ENCODE peak calls at places on chromosomes 2 and 18, in five cellular contexts. One of them, this sample, is unnamed.
A peak's percentile ranks its signal among the peaks of the same experiment; 100 is the strongest.

GRCh38 chr2:180781276-180781675 is 199.1 kb upstream of the UBE2E3 start:
- DNase-seq in SK-N-SH: no peak
- DNase-seq in GM12878: no peak
- DNase-seq in K562: no peak
- DNase-seq in H1: no peak
- DNase-seq in this sample: no peak

GRCh38 chr18:681985-682384 is 24.5 kb downstream of the TYMS start:
- DNase-seq in SK-N-SH: no peak
- DNase-seq in K562: no peak
- DNase-seq in GM12878: no peak
- DNase-seq in H1: no peak
- DNase-seq in this sample: no peak

GRCh38 chr2:165440367-165440766 is 29.1 kb upstream of the CSRNP3 start:
- DNase-seq in SK-N-SH: peak; percentile 61
- DNase-seq in GM12878: no peak
- DNase-seq in K562: no peak
- DNase-seq in H1: no peak
- DNase-seq in this sample: no peak

GRCh38 chr2:100821913-100822260 is 1.9 kb downstream of the NPAS2 start:
- DNase-seq in GM12878: no peak
- DNase-seq in SK-N-SH: no peak
- DNase-seq in H1: no peak
- DNase-seq in K562: no peak
- DNase-seq in this sample: no peak

GRCh38 chr2:129930451-129930850 is 49.0 kb upstream of the RAB6C start:
- DNase-seq in SK-N-SH: no peak
- DNase-seq in GM12878: no peak
- DNase-seq in H1: peak; percentile 13
- DNase-seq in K562: no peak
- DNase-seq in this sample: no peak

GRCh38 chr18:70373062-70373519 is 84.2 kb downstream of the SOCS6 start:
- DNase-seq in GM12878: no peak
- DNase-seq in K562: no peak
- DNase-seq in H1: no peak
- DNase-seq in SK-N-SH: no peak
- DNase-seq in this sample: peak; percentile 72

GRCh38 chr18:62611395-62612241 is 88.8 kb downstream of the ZCCHC2 start:
- DNase-seq in SK-N-SH: no peak
- DNase-seq in K562: peak; percentile 57
- DNase-seq in GM12878: no peak
- DNase-seq in H1: peak; percentile 60
- DNase-seq in this sample: no peak

GRCh38 chr2:217610411-217610814 is 392.4 kb downstream of the TNS1 start:
- DNase-seq in K562: no peak
- DNase-seq in SK-N-SH: no peak
- DNase-seq in GM12878: peak; percentile 31
- DNase-seq in H1: no peak
- DNase-seq in this sample: no peak

GRCh38 chr2:190838492-190838910 is 42.1 kb upstream of the GLS start:
- DNase-seq in SK-N-SH: no peak
- DNase-seq in GM12878: no peak
- DNase-seq in H1: no peak
- DNase-seq in K562: no peak
- DNase-seq in this sample: no peak

GRCh38 chr2:101697124-101697793 is at the start of gene MAP4K4:
- DNase-seq in H1: peak; percentile 79
- DNase-seq in GM12878: no peak
- DNase-seq in K562: peak; percentile 91
- DNase-seq in SK-N-SH: peak; percentile 90
- DNase-seq in this sample: peak; percentile 84

GRCh38 chr2:119546446-119546765 is 2.2 kb downstream of the CFAP221 start:
- DNase-seq in SK-N-SH: no peak
- DNase-seq in H1: no peak
- DNase-seq in GM12878: no peak
- DNase-seq in K562: peak; percentile 60
- DNase-seq in this sample: no peak

GRCh38 chr2:119545754-119546445 is 1.7 kb downstream of the CFAP221 start:
- DNase-seq in GM12878: no peak
- DNase-seq in K562: no peak
- DNase-seq in H1: no peak
- DNase-seq in SK-N-SH: no peak
- DNase-seq in this sample: no peak

GRCh38 chr2:119545076-119545475 is 827 bp downstream of the CFAP221 start:
- DNase-seq in GM12878: no peak
- DNase-seq in H1: no peak
- DNase-seq in K562: no peak
- DNase-seq in SK-N-SH: no peak
- DNase-seq in this sample: no peak

GRCh38 chr2:119541476-119541875 is 2.8 kb upstream of the CFAP221 start:
- DNase-seq in SK-N-SH: no peak
- DNase-seq in H1: no peak
- DNase-seq in K562: peak; percentile 9
- DNase-seq in GM12878: no peak
- DNase-seq in this sample: no peak

GRCh38 chr2:119544075-119545031 is at the start of gene CFAP221:
- DNase-seq in SK-N-SH: peak; percentile 94
- DNase-seq in K562: peak; percentile 92
- DNase-seq in H1: peak; percentile 93
- DNase-seq in GM12878: no peak
- DNase-seq in this sample: peak; percentile 60
- TF ChIP-seq EP300 in SK-N-SH: no peak
- TF ChIP-seq EP300 in K562: no peak
- TF ChIP-seq EP300 in H1: no peak
- TF ChIP-seq EP300 in GM12878: no peak
- TF ChIP-seq EP300 in this sample: no peak

DNA sequence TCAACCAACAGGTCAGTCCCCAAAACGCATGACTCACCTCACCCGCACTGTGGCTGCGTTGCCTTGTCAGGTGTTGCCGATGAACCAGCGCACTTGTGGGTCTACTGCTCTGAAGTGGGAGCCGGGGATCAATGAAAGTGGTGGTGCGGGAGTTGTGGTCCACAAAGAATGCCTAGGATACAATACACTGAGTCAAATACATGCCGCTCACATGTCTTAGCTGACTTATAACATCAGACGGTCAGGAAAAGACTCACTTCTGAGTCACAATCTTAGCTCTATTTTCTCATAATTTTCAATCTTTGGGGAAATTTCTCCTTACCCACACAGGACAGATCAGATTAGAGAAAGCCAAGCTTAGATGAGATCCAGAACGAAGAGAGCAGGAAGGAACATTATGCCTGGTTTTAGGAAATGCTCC is 107.1 kb upstream of the STK17B start:
- DNase-seq in H1: no peak
- DNase-seq in K562: no peak
- DNase-seq in GM12878: no peak
- DNase-seq in SK-N-SH: no peak
- DNase-seq in this sample: no peak
- TF ChIP-seq TAF1 in H1: no peak
- TF ChIP-seq TAF1 in K562: no peak
- TF ChIP-seq TAF1 in GM12878: no peak
- TF ChIP-seq TAF1 in SK-N-SH: peak; percentile 52
- TF ChIP-seq TAF1 in this sample: no peak

DNA sequence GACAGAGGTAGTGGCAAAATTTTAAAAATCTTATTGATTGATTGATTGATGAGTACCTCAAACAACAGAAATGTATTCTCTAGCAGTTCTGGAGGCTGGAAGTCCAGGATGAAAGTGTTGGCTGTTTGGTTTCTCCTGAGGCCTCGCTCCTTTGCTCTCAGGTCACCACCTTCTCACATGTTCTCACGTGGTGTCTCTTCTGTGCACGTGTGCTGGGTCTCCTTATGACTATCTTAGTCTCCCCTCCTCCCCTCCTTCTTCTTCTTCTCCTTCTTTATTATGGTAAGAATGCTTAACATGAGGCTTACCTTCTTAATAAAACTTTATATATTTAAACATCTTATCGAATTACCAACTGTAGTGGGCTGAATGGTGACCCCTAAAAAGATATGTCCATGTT is 446.0 kb upstream of the SPHKAP start:
- DNase-seq in SK-N-SH: no peak
- DNase-seq in H1: no peak
- DNase-seq in K562: no peak
- DNase-seq in GM12878: no peak
- DNase-seq in this sample: no peak
- TF ChIP-seq EP300 in SK-N-SH: no peak
- TF ChIP-seq EP300 in H1: no peak
- TF ChIP-seq EP300 in K562: no peak
- TF ChIP-seq EP300 in GM12878: no peak
- TF ChIP-seq EP300 in this sample: no peak

DNA sequence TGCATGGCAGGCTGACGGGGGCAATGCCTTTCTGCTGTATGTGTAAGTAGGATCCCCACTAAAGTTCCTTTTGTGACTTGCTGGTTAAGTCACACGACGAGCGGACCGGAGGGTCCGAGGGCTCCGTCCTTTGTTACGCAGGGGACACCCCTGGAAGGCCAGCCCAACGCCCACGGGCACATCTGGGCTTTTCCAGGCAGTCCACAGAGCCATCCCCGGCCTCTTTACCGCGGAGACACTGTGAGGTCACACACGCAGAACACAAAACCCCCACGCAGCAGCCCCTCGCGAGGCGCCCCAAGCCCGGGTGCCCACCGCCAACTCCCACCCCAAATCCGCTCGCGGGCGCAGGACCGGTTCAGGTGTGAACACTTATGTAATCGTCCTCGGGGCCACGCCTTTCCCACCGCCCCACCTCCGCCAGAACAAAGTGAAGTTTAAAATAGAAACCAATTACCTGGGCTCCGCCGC is 4.3 kb downstream of the ZNF516 start:
- DNase-seq in K562: no peak
- DNase-seq in H1: no peak
- DNase-seq in GM12878: no peak
- DNase-seq in SK-N-SH: peak; percentile 44
- DNase-seq in this sample: no peak
- TF ChIP-seq TAF1 in K562: no peak
- TF ChIP-seq TAF1 in H1: no peak
- TF ChIP-seq TAF1 in GM12878: no peak
- TF ChIP-seq TAF1 in SK-N-SH: no peak
- TF ChIP-seq TAF1 in this sample: no peak

GRCh38 chr18:77320960-77321559 is 71.4 kb downstream of the GALR1 start:
- DNase-seq in K562: no peak
- DNase-seq in SK-N-SH: no peak
- DNase-seq in GM12878: no peak
- DNase-seq in H1: no peak
- DNase-seq in this sample: no peak

GRCh38 chr18:77329651-77330050 is 80.0 kb downstream of the GALR1 start:
- DNase-seq in K562: no peak
- DNase-seq in SK-N-SH: no peak
- DNase-seq in GM12878: no peak
- DNase-seq in H1: no peak
- DNase-seq in this sample: no peak

GRCh38 chr18:77321823-77322805 is 72.5 kb downstream of the GALR1 start:
- DNase-seq in K562: peak; percentile 64
- DNase-seq in GM12878: no peak
- DNase-seq in SK-N-SH: no peak
- DNase-seq in H1: no peak
- DNase-seq in this sample: peak; percentile 16

GRCh38 chr18:77323640-77324370 is 74.2 kb downstream of the GALR1 start:
- DNase-seq in H1: no peak
- DNase-seq in GM12878: no peak
- DNase-seq in K562: no peak
- DNase-seq in SK-N-SH: no peak
- DNase-seq in this sample: no peak
- TF ChIP-seq EP300 in H1: no peak
- TF ChIP-seq EP300 in GM12878: no peak
- TF ChIP-seq EP300 in K562: no peak
- TF ChIP-seq EP300 in SK-N-SH: no peak
- TF ChIP-seq EP300 in this sample: no peak

GRCh38 chr2:226910384-226910783 is 74.5 kb downstream of the RHBDD1 start:
- DNase-seq in GM12878: no peak
- DNase-seq in H1: no peak
- DNase-seq in SK-N-SH: no peak
- DNase-seq in K562: no peak
- DNase-seq in this sample: no peak

GRCh38 chr2:226911932-226912331 is 76.1 kb downstream of the RHBDD1 start:
- DNase-seq in GM12878: no peak
- DNase-seq in K562: no peak
- DNase-seq in H1: no peak
- DNase-seq in SK-N-SH: no peak
- DNase-seq in this sample: no peak

GRCh38 chr2:226916662-226917061 is 80.8 kb downstream of the RHBDD1 start:
- DNase-seq in K562: no peak
- DNase-seq in SK-N-SH: no peak
- DNase-seq in GM12878: no peak
- DNase-seq in H1: no peak
- DNase-seq in this sample: no peak

GRCh38 chr2:226913641-226914040 is 77.8 kb downstream of the RHBDD1 start:
- DNase-seq in GM12878: no peak
- DNase-seq in K562: no peak
- DNase-seq in SK-N-SH: no peak
- DNase-seq in H1: no peak
- DNase-seq in this sample: no peak

DNA sequence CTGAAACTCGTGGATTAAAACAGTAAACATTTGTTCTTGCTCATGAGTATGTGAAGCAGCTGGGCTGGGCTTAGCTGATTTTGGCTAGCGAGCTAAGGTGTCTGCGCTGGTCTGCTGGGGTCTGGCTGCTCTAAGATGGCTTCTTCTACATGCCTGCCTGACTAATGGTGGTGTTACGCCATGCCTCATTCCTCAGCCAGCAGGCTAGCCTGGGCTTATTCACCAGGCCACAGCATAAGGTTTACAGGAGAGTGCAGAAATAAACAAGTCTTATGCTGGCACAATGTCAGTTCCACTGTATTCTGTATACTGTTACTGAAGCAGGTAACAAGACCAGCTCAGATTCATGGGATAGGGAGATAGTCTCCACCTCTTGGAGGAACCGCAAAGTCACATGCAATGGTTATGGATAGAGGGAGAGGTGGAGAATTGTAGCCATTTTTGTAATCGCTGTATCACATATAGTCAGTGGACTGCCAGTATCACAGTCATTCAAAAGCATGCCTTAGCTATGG is 80.0 kb downstream of the RHBDD1 start:
- DNase-seq in SK-N-SH: no peak
- DNase-seq in GM12878: no peak
- DNase-seq in H1: no peak
- DNase-seq in K562: no peak
- DNase-seq in this sample: no peak
- TF ChIP-seq TAF1 in SK-N-SH: no peak
- TF ChIP-seq TAF1 in GM12878: no peak
- TF ChIP-seq TAF1 in H1: no peak
- TF ChIP-seq TAF1 in K562: no peak
- TF ChIP-seq TAF1 in this sample: no peak

GRCh38 chr18:34131008-34131407 is 93.7 kb downstream of the NOL4 start:
- DNase-seq in H1: no peak
- DNase-seq in K562: no peak
- DNase-seq in SK-N-SH: no peak
- DNase-seq in GM12878: no peak
- DNase-seq in this sample: no peak

GRCh38 chr18:34122724-34123334 is 101.9 kb downstream of the NOL4 start:
- DNase-seq in GM12878: peak; percentile 17
- DNase-seq in SK-N-SH: peak; percentile 55
- DNase-seq in K562: peak; percentile 38
- DNase-seq in H1: no peak
- DNase-seq in this sample: peak; percentile 36

GRCh38 chr18:34128436-34128835 is 96.3 kb downstream of the NOL4 start:
- DNase-seq in H1: no peak
- DNase-seq in K562: no peak
- DNase-seq in GM12878: no peak
- DNase-seq in SK-N-SH: no peak
- DNase-seq in this sample: no peak
- TF ChIP-seq EP300 in H1: no peak
- TF ChIP-seq EP300 in K562: no peak
- TF ChIP-seq EP300 in GM12878: no peak
- TF ChIP-seq EP300 in SK-N-SH: no peak
- TF ChIP-seq EP300 in this sample: no peak

GRCh38 chr2:241148239-241148638 is 1.0 kb downstream of the PASK start:
- DNase-seq in SK-N-SH: no peak
- DNase-seq in H1: no peak
- DNase-seq in GM12878: no peak
- DNase-seq in K562: peak; percentile 5
- DNase-seq in this sample: no peak
- TF ChIP-seq TAF1 in SK-N-SH: no peak
- TF ChIP-seq TAF1 in H1: no peak
- TF ChIP-seq TAF1 in GM12878: no peak
- TF ChIP-seq TAF1 in K562: no peak
- TF ChIP-seq TAF1 in this sample: no peak

This sample was measured in HepG2.